ENCODE peak calls at places on chromosome 11, in ten cellular contexts. E is T-helper 2 cell; U is NCI-H774; O is DMS79; P is astrocyte of the spinal cord; T is HFF-Myc; B is psoas muscle; R is activated CD4-positive, CD25-positive, alpha-beta regulatory T cell; W is PC-3; I is AG10803. Q is an unnamed sample.

GRCh38 chr11:122743949-122744876 is 88.7 kb downstream of the UBASH3B start:
- DNase-seq in U (no peak), P (no peak), T (no peak), R (peak), W (no peak), O (no peak), E (peak), I (peak), B (no peak), Q (no peak)

GRCh38 chr11:45165806-45166603 is 19.6 kb downstream of the PRDM11 start:
- DNase-seq in T (no peak), U (no peak), R (no peak), O (no peak), P (no peak), B (no peak), W (no peak), E (no peak), I (no peak), Q (no peak)

GRCh38 chr11:113162590-113162961 is 151.8 kb upstream of the TTC12 start:
- DNase-seq in R (no peak), I (no peak), T (no peak), O (peak), P (peak), U (peak), E (no peak), W (no peak), B (no peak), Q (no peak)

GRCh38 chr11:119108151-119108856 is 1.2 kb downstream of the C2CD2L start:
- DNase-seq in B (no peak), I (peak), R (no peak), O (peak), U (peak), T (no peak), W (peak), E (no peak), P (no peak), Q (peak)

GRCh38 chr11:26974068-26974790 is 19.7 kb upstream of the FIBIN start:
- DNase-seq in B (no peak), O (no peak), W (no peak), T (peak), P (peak), I (peak), U (no peak), R (no peak), E (no peak), Q (no peak)

GRCh38 chr11:21888814-21889213 is 304.1 kb upstream of the ANO5 start:
- DNase-seq in R (no peak), T (no peak), B (no peak), U (no peak), P (peak), O (no peak), I (no peak), E (no peak), W (no peak), Q (no peak)

GRCh38 chr11:114262681-114263509 is 33.3 kb upstream of the NNMT start:
- DNase-seq in P (peak), W (peak), T (no peak), U (peak), E (no peak), R (no peak), O (peak), B (peak), I (peak), Q (no peak)

GRCh38 chr11:62492586-62492985 is 54.0 kb downstream of the AHNAK start:
- DNase-seq in T (no peak), O (no peak), B (no peak), W (no peak), P (no peak), U (no peak), E (no peak), R (no peak), I (no peak), Q (no peak)

GRCh38 chr11:117856252-117856651 is 20.2 kb downstream of the FXYD6 start:
- DNase-seq in I (no peak), R (no peak), O (no peak), B (no peak), W (no peak), U (no peak), P (no peak), E (no peak), T (no peak), Q (no peak)

GRCh38 chr11:34773211-34773610 is 143.0 kb downstream of the APIP start:
- DNase-seq in R (no peak), B (no peak), U (no peak), W (peak), I (no peak), P (peak), E (no peak), O (no peak), T (no peak), Q (no peak)